ENCODE peak calls at places on chromosome 4, in four cellular contexts. V, G, Y and I are unnamed samples.

GRCh38 chr4:188372051-188372450 is 232.8 kb downstream of the TRIML1 start:
- DNase-seq in V (no peak), G (no peak), Y (no peak), I (no peak)

GRCh38 chr4:119498520-119498919 is 130.1 kb downstream of the PDE5A start:
- DNase-seq in V (no peak), G (peak; percentile 1), Y (no peak), I (no peak)

GRCh38 chr4:176413171-176413570 is 93.4 kb downstream of the SPCS3 start:
- DNase-seq in V (no peak), G (no peak), Y (no peak), I (no peak)

GRCh38 chr4:79857811-79858210 is 215.2 kb downstream of the ANTXR2 start:
- DNase-seq in V (no peak), G (no peak), Y (no peak), I (no peak)

GRCh38 chr4:90442619-90443018 is 315.4 kb downstream of the CCSER1 start:
- DNase-seq in V (no peak), G (no peak), Y (no peak), I (no peak)

GRCh38 chr4:164357957-164358356 is 396.0 kb upstream of the SMIM31 start:
- DNase-seq in V (no peak), G (no peak), Y (no peak), I (no peak)

GRCh38 chr4:148007789-148008188 is 275.9 kb downstream of the ARHGAP10 start:
- DNase-seq in V (no peak), G (no peak), Y (no peak), I (no peak)

GRCh38 chr4:27666943-27667342 is 806.3 kb downstream of the STIM2 start:
- DNase-seq in V (no peak), G (no peak), Y (no peak), I (no peak)

GRCh38 chr4:55611358-55612059 is 19.5 kb upstream of the PDCL2 start:
- DNase-seq in V (no peak), G (no peak), Y (no peak), I (no peak)

GRCh38 chr4:105619193-105619931 is 66.9 kb downstream of the ARHGEF38 start:
- DNase-seq in V (no peak), G (peak; percentile 57), Y (no peak), I (no peak)

GRCh38 chr4:169745291-169745690 is 12.5 kb downstream of the HPF1 start:
- DNase-seq in V (no peak), G (no peak), Y (no peak), I (no peak)